ENCODE peak calls at places on chromosomes 3 and 15, in six cellular contexts. S, K, E, D, C and G are unnamed samples.

GRCh38 chr15:85771781-85772445 is 22.8 kb downstream of the KLHL25 start:
- DNase-seq in S (no peak), K (no peak), E (no peak), D (no peak), C (peak), G (no peak)

GRCh38 chr3:102089904-102090492 is 240.7 kb downstream of the NFKBIZ start:
- DNase-seq in S (peak), K (no peak), E (no peak), D (peak), C (no peak), G (no peak)

GRCh38 chr3:37683321-37683720 is 178.4 kb upstream of the CTDSPL start:
- DNase-seq in S (no peak), K (no peak), E (no peak), D (no peak), C (no peak), G (no peak)

GRCh38 chr3:171311784-171312183 is 148.4 kb downstream of the TNIK start:
- DNase-seq in S (no peak), K (no peak), E (peak), D (no peak), C (no peak), G (no peak)

GRCh38 chr3:171828852-171829770 is 14.0 kb upstream of the TMEM212 start:
- DNase-seq in S (no peak), K (no peak), E (no peak), D (no peak), C (no peak), G (no peak)

GRCh38 chr3:124986153-124987143 is 51.9 kb upstream of the MUC13 start:
- DNase-seq in S (peak), K (no peak), E (no peak), D (peak), C (peak), G (no peak)

GRCh38 chr15:50227076-50227475 is 38.5 kb downstream of the HDC start:
- DNase-seq in S (peak), K (no peak), E (no peak), D (no peak), C (peak), G (no peak)

GRCh38 chr15:37083610-37084009 is 16.7 kb downstream of the MEIS2 start:
- DNase-seq in S (no peak), K (no peak), E (no peak), D (no peak), C (no peak), G (no peak)

GRCh38 chr3:107263269-107264021 is 113.8 kb upstream of the CCDC54 start:
- DNase-seq in S (peak), K (no peak), E (no peak), D (peak), C (no peak), G (no peak)

GRCh38 chr3:123951522-123952447 is 9.2 kb downstream of the CCDC14 start:
- DNase-seq in S (no peak), K (no peak), E (no peak), D (no peak), C (peak), G (no peak)

GRCh38 chr3:40996827-40997710 is 202.2 kb upstream of the CTNNB1 start:
- DNase-seq in S (no peak), K (no peak), E (no peak), D (no peak), C (no peak), G (peak)

GRCh38 chr3:55327131-55327920 is 159.8 kb downstream of the WNT5A start:
- DNase-seq in S (no peak), K (no peak), E (no peak), D (no peak), C (peak), G (no peak)

GRCh38 chr3:25540187-25540765 is 112.2 kb downstream of the RARB start:
- DNase-seq in S (no peak), K (no peak), E (no peak), D (no peak), C (no peak), G (no peak)

GRCh38 chr3:147411235-147411607 is 2.1 kb downstream of the ZIC1 start:
- DNase-seq in S (no peak), K (no peak), E (no peak), D (no peak), C (no peak), G (no peak)

GRCh38 chr3:129383292-129383860 is 45.1 kb downstream of the EFCAB12 start:
- DNase-seq in S (no peak), K (no peak), E (peak), D (peak), C (peak), G (peak)

GRCh38 chr15:39573287-39573686 is 7.6 kb upstream of the THBS1 start:
- DNase-seq in S (no peak), K (no peak), E (no peak), D (no peak), C (no peak), G (no peak)

GRCh38 chr3:158731938-158732855 is at the start of gene RARRES1:
- DNase-seq in S (no peak), K (no peak), E (peak), D (peak), C (peak), G (peak)

GRCh38 chr3:112681822-112682325 is 40.9 kb upstream of the CCDC80 start:
- DNase-seq in S (peak), K (no peak), E (no peak), D (no peak), C (peak), G (no peak)

GRCh38 chr15:65326109-65326508 is 21.6 kb downstream of the RNU5B-1 start:
- DNase-seq in S (no peak), K (no peak), E (no peak), D (no peak), C (no peak), G (peak)

GRCh38 chr3:189258261-189258660 is 86.5 kb downstream of the TPRG1 start:
- DNase-seq in S (no peak), K (no peak), E (no peak), D (no peak), C (no peak), G (peak)

GRCh38 chr15:91223902-91224301 is 123.8 kb downstream of the SV2B start:
- DNase-seq in S (no peak), K (no peak), E (no peak), D (no peak), C (no peak), G (no peak)

GRCh38 chr15:48143856-48144255 is 23.1 kb downstream of the SLC24A5 start:
- DNase-seq in S (no peak), K (no peak), E (no peak), D (peak), C (peak), G (no peak)

GRCh38 chr3:111901617-111902016 is 42.6 kb downstream of the PHLDB2 start:
- DNase-seq in S (no peak), K (no peak), E (no peak), D (no peak), C (no peak), G (no peak)

GRCh38 chr3:180253283-180253682 is 216.5 kb upstream of the PEX5L start:
- DNase-seq in S (no peak), K (no peak), E (no peak), D (peak), C (peak), G (no peak)

GRCh38 chr3:126797563-126797962 is 93.5 kb downstream of the CHCHD6 start:
- DNase-seq in S (no peak), K (no peak), E (no peak), D (no peak), C (no peak), G (no peak)

GRCh38 chr3:49353022-49353421 is 5.1 kb downstream of the GPX1 start:
- DNase-seq in S (no peak), K (no peak), E (no peak), D (peak), C (no peak), G (no peak)

GRCh38 chr3:65953301-65953812 is 85.4 kb downstream of the MAGI1 start:
- DNase-seq in S (no peak), K (no peak), E (no peak), D (peak), C (no peak), G (peak)

GRCh38 chr3:149967067-149967685 is 3.5 kb downstream of the PFN2 start:
- DNase-seq in S (no peak), K (no peak), E (no peak), D (peak), C (peak), G (no peak)

GRCh38 chr3:12423918-12424634 is 60.2 kb upstream of the TSEN2 start:
- DNase-seq in S (peak), K (no peak), E (peak), D (no peak), C (no peak), G (no peak)

GRCh38 chr15:38564557-38565286 is at the start of gene RASGRP1:
- DNase-seq in S (no peak), K (peak), E (peak), D (peak), C (peak), G (peak)